ENCODE peak calls at places on chromosomes 1 and 21, in seven cellular contexts. One of them, this sample, is unnamed.

GRCh38 chr21:44083631-44084291 is 23.4 kb upstream of the PWP2 start:
- DNase-seq in HCT116: no peak
- DNase-seq in GM23338: no peak
- DNase-seq in Panc1: no peak
- DNase-seq in A549: no peak
- DNase-seq in K562: no peak
- DNase-seq in HepG2: no peak
- DNase-seq in this sample: no peak

GRCh38 chr1:228198977-228199590 is 8.8 kb upstream of the OBSCN start:
- DNase-seq in HCT116: peak
- DNase-seq in GM23338: no peak
- DNase-seq in Panc1: no peak
- DNase-seq in A549: peak
- DNase-seq in K562: peak
- DNase-seq in HepG2: no peak
- DNase-seq in this sample: no peak

GRCh38 chr1:195909061-195909460 is 699.2 kb downstream of the KCNT2 start:
- DNase-seq in HCT116: no peak
- DNase-seq in GM23338: no peak
- DNase-seq in Panc1: no peak
- DNase-seq in A549: no peak
- DNase-seq in K562: no peak
- DNase-seq in HepG2: no peak
- DNase-seq in this sample: no peak

GRCh38 chr1:206021008-206021795 is 2.5 kb downstream of the CTSE start:
- DNase-seq in HCT116: no peak
- DNase-seq in GM23338: no peak
- DNase-seq in Panc1: no peak
- DNase-seq in A549: no peak
- DNase-seq in K562: no peak
- DNase-seq in HepG2: no peak
- DNase-seq in this sample: no peak

GRCh38 chr1:234386122-234386521 is 12.9 kb downstream of the COA6 start:
- DNase-seq in HCT116: no peak
- DNase-seq in GM23338: no peak
- DNase-seq in Panc1: no peak
- DNase-seq in A549: no peak
- DNase-seq in K562: no peak
- DNase-seq in HepG2: no peak
- DNase-seq in this sample: no peak

GRCh38 chr1:222018051-222018450 is 276.2 kb upstream of the DUSP10 start:
- DNase-seq in HCT116: no peak
- DNase-seq in GM23338: no peak
- DNase-seq in Panc1: no peak
- DNase-seq in A549: no peak
- DNase-seq in K562: no peak
- DNase-seq in HepG2: no peak
- DNase-seq in this sample: no peak

GRCh38 chr1:212475151-212475550 is 42.4 kb downstream of the NENF start:
- DNase-seq in HCT116: no peak
- DNase-seq in GM23338: no peak
- DNase-seq in Panc1: no peak
- DNase-seq in A549: no peak
- DNase-seq in K562: no peak
- DNase-seq in HepG2: no peak
- DNase-seq in this sample: no peak

GRCh38 chr21:39658066-39658465 is 45.3 kb downstream of the B3GALT5 start:
- DNase-seq in HCT116: no peak
- DNase-seq in GM23338: no peak
- DNase-seq in Panc1: no peak
- DNase-seq in A549: no peak
- DNase-seq in K562: no peak
- DNase-seq in HepG2: no peak
- DNase-seq in this sample: no peak

GRCh38 chr1:70420320-70420719 is 9.3 kb downstream of the CTH start:
- DNase-seq in HCT116: peak
- DNase-seq in GM23338: peak
- DNase-seq in Panc1: no peak
- DNase-seq in A549: no peak
- DNase-seq in K562: no peak
- DNase-seq in HepG2: no peak
- DNase-seq in this sample: no peak

GRCh38 chr1:170114916-170115315 is 30.8 kb upstream of the NTMT2 start:
- DNase-seq in HCT116: no peak
- DNase-seq in GM23338: peak
- DNase-seq in Panc1: no peak
- DNase-seq in A549: no peak
- DNase-seq in K562: no peak
- DNase-seq in HepG2: no peak
- DNase-seq in this sample: no peak

GRCh38 chr1:57026942-57027341 is 61.1 kb upstream of the C8B start:
- DNase-seq in HCT116: no peak
- DNase-seq in GM23338: no peak
- DNase-seq in Panc1: no peak
- DNase-seq in A549: no peak
- DNase-seq in K562: no peak
- DNase-seq in HepG2: no peak
- DNase-seq in this sample: no peak

GRCh38 chr1:157091186-157091585 is 8.4 kb downstream of the ETV3L start:
- DNase-seq in HCT116: no peak
- DNase-seq in GM23338: no peak
- DNase-seq in Panc1: no peak
- DNase-seq in A549: no peak
- DNase-seq in K562: no peak
- DNase-seq in HepG2: no peak
- DNase-seq in this sample: no peak

GRCh38 chr21:33230518-33231324 is 983 bp downstream of the IFNAR2 start:
- DNase-seq in HCT116: no peak
- DNase-seq in GM23338: peak
- DNase-seq in Panc1: no peak
- DNase-seq in A549: peak
- DNase-seq in K562: peak
- DNase-seq in HepG2: peak
- DNase-seq in this sample: peak

GRCh38 chr1:97581614-97582051 is 339.2 kb downstream of the DPYD start:
- DNase-seq in HCT116: no peak
- DNase-seq in GM23338: peak
- DNase-seq in Panc1: peak
- DNase-seq in A549: peak
- DNase-seq in K562: no peak
- DNase-seq in HepG2: no peak
- DNase-seq in this sample: no peak

GRCh38 chr1:229230893-229231753 is 39.8 kb upstream of the RAB4A start:
- DNase-seq in HCT116: peak
- DNase-seq in GM23338: peak
- DNase-seq in Panc1: peak
- DNase-seq in A549: peak
- DNase-seq in K562: no peak
- DNase-seq in HepG2: no peak
- DNase-seq in this sample: no peak

GRCh38 chr1:99331083-99331482 is 66.8 kb downstream of the PLPPR4 start:
- DNase-seq in HCT116: no peak
- DNase-seq in GM23338: peak
- DNase-seq in Panc1: no peak
- DNase-seq in A549: no peak
- DNase-seq in K562: no peak
- DNase-seq in HepG2: no peak
- DNase-seq in this sample: no peak

GRCh38 chr1:172335377-172335776 is 85.1 kb upstream of the C1orf105 start:
- DNase-seq in HCT116: no peak
- DNase-seq in GM23338: no peak
- DNase-seq in Panc1: no peak
- DNase-seq in A549: no peak
- DNase-seq in K562: no peak
- DNase-seq in HepG2: no peak
- DNase-seq in this sample: no peak

DNA sequence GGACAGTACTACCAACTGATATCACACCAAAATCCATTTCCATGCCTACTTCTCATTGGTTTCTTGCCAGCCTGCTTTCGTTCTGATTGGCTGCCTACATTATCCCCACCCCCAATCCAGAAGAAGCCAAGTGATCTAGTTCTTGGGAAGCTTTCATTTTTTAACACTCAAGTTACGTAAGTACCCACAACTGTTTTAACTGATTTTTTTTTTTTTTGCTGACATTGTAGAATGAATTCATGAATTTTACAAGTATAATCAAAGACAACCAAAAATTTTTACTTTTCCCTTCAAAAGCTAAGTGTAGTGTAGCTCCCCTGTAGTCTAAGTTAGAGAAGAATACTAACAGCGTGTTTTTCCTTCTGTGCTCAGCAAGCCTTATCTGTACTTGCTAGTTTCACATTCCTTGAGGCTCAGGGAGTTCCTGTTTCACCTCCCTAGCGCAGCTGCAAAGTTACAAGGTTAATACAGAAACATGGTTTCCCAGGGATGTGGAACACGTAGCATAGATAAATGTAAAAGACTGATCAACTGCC is at the start of gene SLC9C2:
- DNase-seq in HCT116: no peak
- DNase-seq in GM23338: no peak
- DNase-seq in Panc1: no peak
- DNase-seq in A549: no peak
- DNase-seq in K562: peak
- DNase-seq in HepG2: no peak
- DNase-seq in this sample: peak
- TF ChIP-seq REST in HCT116: no peak
- TF ChIP-seq REST in GM23338: no peak
- TF ChIP-seq REST in Panc1: no peak
- TF ChIP-seq REST in A549: no peak
- TF ChIP-seq REST in K562: no peak
- TF ChIP-seq REST in HepG2: no peak
- TF ChIP-seq REST in this sample: no peak

GRCh38 chr1:165630629-165631402 is at the start of gene MGST3:
- DNase-seq in HCT116: peak
- DNase-seq in GM23338: peak
- DNase-seq in Panc1: peak
- DNase-seq in A549: peak
- DNase-seq in K562: peak
- DNase-seq in HepG2: peak
- DNase-seq in this sample: peak

GRCh38 chr1:165631403-165632151 is 543 bp downstream of the MGST3 start:
- DNase-seq in HCT116: peak
- DNase-seq in GM23338: peak
- DNase-seq in Panc1: no peak
- DNase-seq in A549: peak
- DNase-seq in K562: peak
- DNase-seq in HepG2: no peak
- DNase-seq in this sample: peak

GRCh38 chr1:165629131-165629530 is 1.9 kb upstream of the MGST3 start:
- DNase-seq in HCT116: no peak
- DNase-seq in GM23338: no peak
- DNase-seq in Panc1: no peak
- DNase-seq in A549: no peak
- DNase-seq in K562: no peak
- DNase-seq in HepG2: no peak
- DNase-seq in this sample: no peak

GRCh38 chr1:165628127-165628857 is 2.7 kb upstream of the MGST3 start:
- DNase-seq in HCT116: no peak
- DNase-seq in GM23338: no peak
- DNase-seq in Panc1: no peak
- DNase-seq in A549: no peak
- DNase-seq in K562: no peak
- DNase-seq in HepG2: no peak
- DNase-seq in this sample: no peak

GRCh38 chr1:165629848-165630628 is 996 bp upstream of the MGST3 start:
- DNase-seq in HCT116: no peak
- DNase-seq in GM23338: peak
- DNase-seq in Panc1: no peak
- DNase-seq in A549: no peak
- DNase-seq in K562: peak
- DNase-seq in HepG2: no peak
- DNase-seq in this sample: no peak
- TF ChIP-seq REST in HCT116: no peak
- TF ChIP-seq REST in GM23338: no peak
- TF ChIP-seq REST in Panc1: no peak
- TF ChIP-seq REST in A549: no peak
- TF ChIP-seq REST in K562: no peak
- TF ChIP-seq REST in HepG2: no peak
- TF ChIP-seq REST in this sample: no peak

DNA sequence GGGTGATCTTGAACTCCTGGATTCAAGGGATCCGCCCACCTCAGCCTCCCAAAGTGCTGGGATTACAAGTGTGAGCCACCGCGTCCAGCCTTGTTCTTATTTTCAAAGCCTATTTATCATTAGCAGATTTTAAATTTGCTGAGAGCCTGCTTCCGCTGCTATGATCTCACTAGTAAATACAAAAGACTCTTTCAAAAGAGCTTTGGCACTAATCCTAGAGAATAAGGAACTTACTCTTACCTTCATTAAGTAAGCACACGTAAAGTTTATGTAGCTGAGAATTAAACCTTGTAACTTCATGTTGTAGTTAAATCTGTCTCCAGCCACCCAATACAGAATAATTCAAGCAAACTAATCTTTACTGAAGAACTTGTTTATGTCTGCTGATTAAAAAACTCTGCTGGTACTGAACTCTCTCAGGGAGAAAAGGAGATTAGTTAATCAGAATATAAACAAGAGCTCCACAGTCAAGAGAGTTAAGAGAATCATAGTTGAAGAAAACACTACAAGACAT is 72.3 kb downstream of the RUSC1 start:
- DNase-seq in HCT116: no peak
- DNase-seq in GM23338: no peak
- DNase-seq in Panc1: no peak
- DNase-seq in A549: no peak
- DNase-seq in K562: no peak
- DNase-seq in HepG2: no peak
- DNase-seq in this sample: no peak
- TF ChIP-seq REST in HCT116: no peak
- TF ChIP-seq REST in GM23338: no peak
- TF ChIP-seq REST in Panc1: no peak
- TF ChIP-seq REST in A549: no peak
- TF ChIP-seq REST in K562: no peak
- TF ChIP-seq REST in HepG2: no peak
- TF ChIP-seq REST in this sample: no peak

DNA sequence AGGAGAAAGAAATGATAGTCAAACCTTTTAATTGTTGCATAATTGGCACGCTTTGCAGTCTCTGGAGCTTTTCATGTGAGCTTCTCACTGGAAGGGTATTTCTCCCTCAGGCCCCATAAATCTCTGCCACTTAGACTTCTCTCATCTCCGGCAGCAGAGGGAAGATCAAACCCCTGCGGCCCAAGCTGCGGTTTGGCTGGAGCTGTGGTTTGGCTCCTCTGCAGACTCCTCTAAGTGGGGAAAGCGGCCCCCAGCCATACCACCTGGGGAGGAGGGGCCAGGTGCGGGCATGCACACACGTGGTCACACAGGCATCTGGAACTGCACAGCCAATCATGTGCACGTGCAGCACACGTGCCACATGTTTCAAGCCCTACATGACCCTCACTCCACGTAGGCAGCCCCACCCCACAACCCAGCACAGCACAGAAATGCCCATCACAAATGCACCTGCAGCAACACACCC is 58.3 kb downstream of the UBE2T start:
- DNase-seq in HCT116: peak
- DNase-seq in GM23338: no peak
- DNase-seq in Panc1: no peak
- DNase-seq in A549: peak
- DNase-seq in K562: no peak
- DNase-seq in HepG2: no peak
- DNase-seq in this sample: no peak
- TF ChIP-seq REST in HCT116: no peak
- TF ChIP-seq REST in GM23338: no peak
- TF ChIP-seq REST in Panc1: no peak
- TF ChIP-seq REST in A549: no peak
- TF ChIP-seq REST in K562: no peak
- TF ChIP-seq REST in HepG2: no peak
- TF ChIP-seq REST in this sample: no peak